ENCODE peak calls at places on chromosomes 12 and 14, in six cellular contexts. B, K, N, M, P and L are unnamed samples.

GRCh38 chr12:59459966-59460365 is 135.9 kb upstream of the SLC16A7 start:
- DNase-seq in B (peak), K (no peak), N (peak), M (peak), P (peak), L (no peak)

GRCh38 chr12:3772380-3772779 is 19.5 kb upstream of the CRACR2A start:
- DNase-seq in B (peak), K (no peak), N (no peak), M (peak), P (peak), L (no peak)

GRCh38 chr14:99069946-99070345 is 202.1 kb downstream of the BCL11B start:
- DNase-seq in B (no peak), K (no peak), N (no peak), M (no peak), P (no peak), L (no peak)

GRCh38 chr12:591167-591570 is 72.1 kb downstream of the NINJ2 start:
- DNase-seq in B (no peak), K (peak), N (no peak), M (no peak), P (no peak), L (peak)

GRCh38 chr14:101169267-101169666 is 265.7 kb upstream of the RTL1 start:
- DNase-seq in B (no peak), K (no peak), N (no peak), M (no peak), P (no peak), L (no peak)

GRCh38 chr12:58608711-58609110 is 311.6 kb downstream of the LRIG3 start:
- DNase-seq in B (peak), K (no peak), N (no peak), M (no peak), P (no peak), L (no peak)

GRCh38 chr12:68074294-68075027 is 85.1 kb downstream of the IFNG start:
- DNase-seq in B (no peak), K (no peak), N (no peak), M (no peak), P (no peak), L (no peak)

GRCh38 chr12:25694072-25694471 is 141.0 kb upstream of the LMNTD1 start:
- DNase-seq in B (peak), K (no peak), N (no peak), M (peak), P (peak), L (no peak)

DNA sequence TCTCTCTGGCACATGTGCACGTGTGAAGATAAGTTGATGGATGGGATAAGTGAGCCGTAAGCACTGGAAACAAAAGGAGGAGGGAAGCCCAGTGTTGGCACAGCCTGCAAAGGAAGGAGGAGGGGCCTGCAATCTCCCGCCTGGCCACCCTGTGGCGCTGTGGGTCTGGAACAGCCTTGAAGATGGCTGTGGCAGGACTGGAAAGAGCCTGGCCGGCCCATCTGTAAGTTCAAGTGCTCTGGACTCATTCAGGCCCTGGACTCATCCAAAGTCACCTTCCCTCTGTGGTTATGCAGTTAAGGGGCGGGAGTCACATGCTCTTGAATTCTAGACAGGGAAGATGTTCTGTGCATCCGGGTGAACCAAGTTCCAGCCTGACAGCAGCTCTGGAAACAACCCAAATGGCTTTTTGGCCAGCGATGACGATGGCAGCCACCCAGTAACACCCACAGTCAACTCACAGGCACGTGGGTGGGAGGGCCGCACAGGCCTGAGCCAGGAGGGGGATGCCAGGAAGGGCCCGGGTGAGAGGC is 50.4 kb downstream of the CHGA start:
- DNase-seq in B (peak), K (peak), N (peak), M (peak), P (peak), L (no peak)
- TF ChIP-seq CTCF in B (peak), K (peak), N (peak), M (peak), P (peak), L (peak)

DNA sequence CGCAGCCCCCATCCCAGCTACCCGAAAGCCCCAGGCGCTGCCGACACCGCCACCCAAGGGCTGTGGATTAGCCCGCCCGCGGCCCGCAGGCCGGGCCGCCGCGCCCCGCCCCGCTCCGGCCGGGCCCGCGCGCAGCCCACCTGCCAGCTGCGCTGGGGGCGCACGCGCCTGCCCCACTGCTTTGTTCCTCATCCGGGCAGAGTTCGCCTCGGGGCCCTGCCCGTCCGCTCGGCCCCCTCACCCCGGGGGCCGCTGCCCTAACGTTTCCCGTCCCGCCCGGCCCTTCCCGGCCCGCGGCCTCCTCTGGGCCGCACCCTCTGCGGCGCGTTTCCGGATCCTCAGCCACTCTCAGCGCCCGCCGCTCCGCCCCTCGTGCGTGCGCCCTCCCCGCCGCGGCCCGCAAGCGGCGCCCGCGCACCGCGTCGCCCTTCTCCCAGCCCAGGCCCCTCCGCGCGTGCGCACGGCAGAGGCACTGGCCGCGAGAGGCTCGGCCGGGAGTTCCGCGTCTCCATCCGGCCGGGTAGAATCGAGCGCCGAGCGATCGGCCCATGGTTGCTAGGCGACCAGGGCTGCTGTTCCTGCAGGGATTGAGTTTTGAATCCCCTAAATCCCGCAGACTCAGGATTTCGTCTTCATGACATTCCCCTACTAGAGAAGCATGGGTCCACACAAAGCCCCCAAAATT is at the start of gene PRDM4:
- DNase-seq in B (peak), K (peak), N (no peak), M (peak), P (peak), L (peak)
- TF ChIP-seq CTCF in B (no peak), K (no peak), N (peak), M (no peak), P (no peak), L (peak)

DNA sequence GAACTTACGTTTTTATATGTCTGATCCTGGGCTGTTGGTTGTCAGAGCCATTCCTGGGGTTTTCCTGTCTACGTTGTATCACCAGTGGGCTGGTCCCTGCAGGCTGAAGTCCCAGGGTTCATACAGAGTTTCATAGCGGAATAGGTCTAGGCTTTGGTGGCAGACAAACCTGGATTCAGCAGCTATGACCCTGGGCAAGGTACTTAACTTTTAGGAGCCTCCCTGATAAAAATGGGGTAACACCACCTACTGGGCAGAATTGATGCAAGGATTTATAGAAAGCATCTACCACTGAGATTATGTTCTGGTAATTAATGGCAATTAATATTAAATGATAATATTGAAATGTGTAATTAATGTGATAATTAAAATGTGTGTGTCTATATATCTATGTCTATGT is 141.2 kb downstream of the SYNE2 start:
- DNase-seq in B (peak), K (no peak), N (no peak), M (peak), P (peak), L (no peak)
- TF ChIP-seq CTCF in B (peak), K (peak), N (peak), M (peak), P (peak), L (no peak)

DNA sequence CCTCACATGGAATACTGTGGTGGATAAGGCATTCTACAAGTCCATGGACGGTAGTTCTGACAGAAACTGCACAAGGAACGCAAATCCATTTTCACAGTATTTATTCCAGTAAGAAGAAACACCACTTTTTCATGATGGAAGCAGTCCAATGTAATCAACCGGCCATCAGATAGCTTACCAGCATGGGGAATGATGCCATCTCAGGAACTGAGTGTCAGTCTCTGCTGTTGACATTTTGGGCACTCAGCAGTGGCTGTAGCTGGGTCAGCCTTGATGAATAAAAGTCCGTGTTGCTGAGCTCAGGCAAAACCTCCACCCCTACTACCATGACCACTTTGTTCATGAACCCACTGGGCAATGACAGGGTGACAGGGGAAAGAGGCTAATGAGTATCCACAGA is 103.4 kb downstream of the PLCZ1 start:
- DNase-seq in B (no peak), K (no peak), N (no peak), M (no peak), P (no peak), L (no peak)
- TF ChIP-seq CTCF in B (no peak), K (no peak), N (no peak), M (no peak), P (no peak), L (no peak)

GRCh38 chr14:95679995-95680735 is 6.1 kb upstream of the TCL1B start:
- DNase-seq in B (no peak), K (peak), N (no peak), M (no peak), P (no peak), L (no peak)
- TF ChIP-seq CTCF in B (no peak), K (no peak), N (peak), M (no peak), P (no peak), L (no peak)